ENCODE peak calls at places on chromosomes 16 and 17, in nine cellular contexts. One of them, this sample, is unnamed.

GRCh38 chr17:32497431-32498205 is 10.8 kb downstream of the CDK5R1 start:
- DNase-seq in NCI-H460: no peak
- DNase-seq in stimulated activated CD4-positive, alpha-beta T cell treated with anti-CD3 and anti-CD28 coated beads, Interleukin-1b, Interleukin-23, amount 100 ng/mL, for 1 hour: no peak
- DNase-seq in NCI-H774: no peak
- DNase-seq in lower lobe of right lung: no peak
- DNase-seq in HFFc6: peak
- DNase-seq in effector CD4-positive, alpha-beta T cell: no peak
- DNase-seq in iris pigment epithelial cell: peak
- DNase-seq in stimulated activated CD8-positive, alpha-beta memory T cell treated with anti-CD3 and anti-CD28 coated beads, Interleukin-15, amount 100 ng/mL, for 4 hours: no peak
- DNase-seq in this sample: no peak

GRCh38 chr16:89117239-89117974 is 23.8 kb downstream of the ACSF3 start:
- DNase-seq in iris pigment epithelial cell: no peak
- DNase-seq in NCI-H774: no peak
- DNase-seq in NCI-H460: no peak
- DNase-seq in stimulated activated CD4-positive, alpha-beta T cell treated with anti-CD3 and anti-CD28 coated beads, Interleukin-1b, Interleukin-23, amount 100 ng/mL, for 1 hour: no peak
- DNase-seq in lower lobe of right lung: peak
- DNase-seq in HFFc6: no peak
- DNase-seq in stimulated activated CD8-positive, alpha-beta memory T cell treated with anti-CD3 and anti-CD28 coated beads, Interleukin-15, amount 100 ng/mL, for 4 hours: no peak
- DNase-seq in effector CD4-positive, alpha-beta T cell: no peak
- DNase-seq in this sample: no peak

GRCh38 chr17:66347661-66348604 is 45.5 kb downstream of the PRKCA start:
- DNase-seq in HFFc6: peak
- DNase-seq in NCI-H774: no peak
- DNase-seq in effector CD4-positive, alpha-beta T cell: no peak
- DNase-seq in NCI-H460: no peak
- DNase-seq in lower lobe of right lung: no peak
- DNase-seq in stimulated activated CD4-positive, alpha-beta T cell treated with anti-CD3 and anti-CD28 coated beads, Interleukin-1b, Interleukin-23, amount 100 ng/mL, for 1 hour: no peak
- DNase-seq in stimulated activated CD8-positive, alpha-beta memory T cell treated with anti-CD3 and anti-CD28 coated beads, Interleukin-15, amount 100 ng/mL, for 4 hours: no peak
- DNase-seq in iris pigment epithelial cell: peak
- DNase-seq in this sample: no peak

GRCh38 chr16:30948956-30949654 is at the start of gene ORAI3:
- DNase-seq in effector CD4-positive, alpha-beta T cell: peak
- DNase-seq in NCI-H774: no peak
- DNase-seq in HFFc6: peak
- DNase-seq in stimulated activated CD4-positive, alpha-beta T cell treated with anti-CD3 and anti-CD28 coated beads, Interleukin-1b, Interleukin-23, amount 100 ng/mL, for 1 hour: no peak
- DNase-seq in NCI-H460: peak
- DNase-seq in iris pigment epithelial cell: peak
- DNase-seq in stimulated activated CD8-positive, alpha-beta memory T cell treated with anti-CD3 and anti-CD28 coated beads, Interleukin-15, amount 100 ng/mL, for 4 hours: no peak
- DNase-seq in lower lobe of right lung: peak
- DNase-seq in this sample: peak

GRCh38 chr16:85420501-85421337 is 192.4 kb upstream of the GSE1 start:
- DNase-seq in NCI-H460: peak
- DNase-seq in effector CD4-positive, alpha-beta T cell: peak
- DNase-seq in stimulated activated CD8-positive, alpha-beta memory T cell treated with anti-CD3 and anti-CD28 coated beads, Interleukin-15, amount 100 ng/mL, for 4 hours: peak
- DNase-seq in HFFc6: no peak
- DNase-seq in stimulated activated CD4-positive, alpha-beta T cell treated with anti-CD3 and anti-CD28 coated beads, Interleukin-1b, Interleukin-23, amount 100 ng/mL, for 1 hour: peak
- DNase-seq in lower lobe of right lung: peak
- DNase-seq in NCI-H774: no peak
- DNase-seq in iris pigment epithelial cell: peak
- DNase-seq in this sample: no peak

GRCh38 chr16:35208001-35208935 is 1748.9 kb downstream of the TP53TG3F start:
- DNase-seq in NCI-H774: no peak
- DNase-seq in lower lobe of right lung: no peak
- DNase-seq in HFFc6: no peak
- DNase-seq in stimulated activated CD4-positive, alpha-beta T cell treated with anti-CD3 and anti-CD28 coated beads, Interleukin-1b, Interleukin-23, amount 100 ng/mL, for 1 hour: no peak
- DNase-seq in effector CD4-positive, alpha-beta T cell: no peak
- DNase-seq in iris pigment epithelial cell: no peak
- DNase-seq in stimulated activated CD8-positive, alpha-beta memory T cell treated with anti-CD3 and anti-CD28 coated beads, Interleukin-15, amount 100 ng/mL, for 4 hours: no peak
- DNase-seq in NCI-H460: no peak
- DNase-seq in this sample: no peak

GRCh38 chr16:622920-623280 is 7.9 kb upstream of the WFIKKN1 start:
- DNase-seq in NCI-H774: no peak
- DNase-seq in iris pigment epithelial cell: no peak
- DNase-seq in stimulated activated CD8-positive, alpha-beta memory T cell treated with anti-CD3 and anti-CD28 coated beads, Interleukin-15, amount 100 ng/mL, for 4 hours: no peak
- DNase-seq in effector CD4-positive, alpha-beta T cell: no peak
- DNase-seq in NCI-H460: no peak
- DNase-seq in HFFc6: peak
- DNase-seq in stimulated activated CD4-positive, alpha-beta T cell treated with anti-CD3 and anti-CD28 coated beads, Interleukin-1b, Interleukin-23, amount 100 ng/mL, for 1 hour: no peak
- DNase-seq in lower lobe of right lung: no peak
- DNase-seq in this sample: no peak

GRCh38 chr17:48593126-48593829 is at the start of gene HOXB5:
- DNase-seq in NCI-H774: no peak
- DNase-seq in stimulated activated CD8-positive, alpha-beta memory T cell treated with anti-CD3 and anti-CD28 coated beads, Interleukin-15, amount 100 ng/mL, for 4 hours: no peak
- DNase-seq in stimulated activated CD4-positive, alpha-beta T cell treated with anti-CD3 and anti-CD28 coated beads, Interleukin-1b, Interleukin-23, amount 100 ng/mL, for 1 hour: no peak
- DNase-seq in effector CD4-positive, alpha-beta T cell: no peak
- DNase-seq in HFFc6: no peak
- DNase-seq in NCI-H460: no peak
- DNase-seq in iris pigment epithelial cell: no peak
- DNase-seq in lower lobe of right lung: no peak
- DNase-seq in this sample: no peak

GRCh38 chr16:1494129-1494640 is 1.0 kb downstream of the TELO2 start:
- DNase-seq in stimulated activated CD8-positive, alpha-beta memory T cell treated with anti-CD3 and anti-CD28 coated beads, Interleukin-15, amount 100 ng/mL, for 4 hours: no peak
- DNase-seq in lower lobe of right lung: peak
- DNase-seq in HFFc6: peak
- DNase-seq in NCI-H460: peak
- DNase-seq in stimulated activated CD4-positive, alpha-beta T cell treated with anti-CD3 and anti-CD28 coated beads, Interleukin-1b, Interleukin-23, amount 100 ng/mL, for 1 hour: no peak
- DNase-seq in NCI-H774: no peak
- DNase-seq in iris pigment epithelial cell: peak
- DNase-seq in effector CD4-positive, alpha-beta T cell: no peak
- DNase-seq in this sample: peak

GRCh38 chr17:57881143-57881542 is 31.3 kb upstream of the MRPS23 start:
- DNase-seq in NCI-H774: no peak
- DNase-seq in effector CD4-positive, alpha-beta T cell: no peak
- DNase-seq in stimulated activated CD4-positive, alpha-beta T cell treated with anti-CD3 and anti-CD28 coated beads, Interleukin-1b, Interleukin-23, amount 100 ng/mL, for 1 hour: no peak
- DNase-seq in NCI-H460: no peak
- DNase-seq in lower lobe of right lung: no peak
- DNase-seq in iris pigment epithelial cell: peak
- DNase-seq in HFFc6: peak
- DNase-seq in stimulated activated CD8-positive, alpha-beta memory T cell treated with anti-CD3 and anti-CD28 coated beads, Interleukin-15, amount 100 ng/mL, for 4 hours: no peak
- DNase-seq in this sample: no peak

This sample was measured in gastrocnemius medialis.